ENCODE peak calls at places on chromosomes 2 and 18, in six cellular contexts. One of them, this sample, is unnamed. For H3K36me3, the result is how much of the 10 kb centered on the place peaks cover.

GRCh38 chr18:63098014-63098981 is 221.3 kb downstream of the BCL2 start:
- DNase-seq in IMR-90: no peak
- DNase-seq in GM23248: no peak
- DNase-seq in MM.1S: peak
- DNase-seq in transverse colon: peak
- DNase-seq in brain microvascular endothelial cell: no peak
- DNase-seq in this sample: no peak

GRCh38 chr18:74185860-74186259 is 37.5 kb downstream of the TIMM21 start:
- DNase-seq in IMR-90: no peak
- DNase-seq in GM23248: no peak
- DNase-seq in MM.1S: no peak
- DNase-seq in transverse colon: no peak
- DNase-seq in brain microvascular endothelial cell: no peak
- DNase-seq in this sample: no peak

GRCh38 chr2:99081886-99082285 is 59.6 kb upstream of the C2orf15 start:
- DNase-seq in IMR-90: no peak
- DNase-seq in GM23248: no peak
- DNase-seq in MM.1S: no peak
- DNase-seq in transverse colon: no peak
- DNase-seq in brain microvascular endothelial cell: no peak
- DNase-seq in this sample: no peak

GRCh38 chr2:3216841-3217495 is 160.7 kb downstream of the EIPR1 start:
- DNase-seq in IMR-90: no peak
- DNase-seq in GM23248: no peak
- DNase-seq in MM.1S: no peak
- DNase-seq in transverse colon: no peak
- DNase-seq in brain microvascular endothelial cell: no peak
- DNase-seq in this sample: no peak

GRCh38 chr18:5294113-5294617 is 1.4 kb downstream of the ZBTB14 start:
- DNase-seq in IMR-90: peak
- DNase-seq in GM23248: peak
- DNase-seq in MM.1S: no peak
- DNase-seq in transverse colon: peak
- DNase-seq in brain microvascular endothelial cell: no peak
- DNase-seq in this sample: peak

GRCh38 chr2:190984595-190984994 is 29.4 kb downstream of the STAT1 start:
- DNase-seq in IMR-90: peak
- DNase-seq in GM23248: peak
- DNase-seq in MM.1S: no peak
- DNase-seq in transverse colon: no peak
- DNase-seq in brain microvascular endothelial cell: peak
- DNase-seq in this sample: peak

GRCh38 chr2:191501390-191502168 is 176.4 kb upstream of the NABP1 start:
- DNase-seq in IMR-90: peak
- DNase-seq in GM23248: peak
- DNase-seq in MM.1S: no peak
- DNase-seq in transverse colon: no peak
- DNase-seq in brain microvascular endothelial cell: peak
- DNase-seq in this sample: no peak

GRCh38 chr2:133342960-133343359 is 225.3 kb downstream of the NCKAP5 start:
- DNase-seq in IMR-90: no peak
- DNase-seq in GM23248: no peak
- DNase-seq in MM.1S: no peak
- DNase-seq in transverse colon: no peak
- DNase-seq in brain microvascular endothelial cell: no peak
- DNase-seq in this sample: no peak

GRCh38 chr2:180520206-180520605 is 460.2 kb upstream of the UBE2E3 start:
- DNase-seq in IMR-90: peak
- DNase-seq in GM23248: peak
- DNase-seq in MM.1S: peak
- DNase-seq in transverse colon: peak
- DNase-seq in brain microvascular endothelial cell: peak
- DNase-seq in this sample: no peak

GRCh38 chr18:3799515-3799914 is 349.5 kb downstream of the TGIF1 start:
- DNase-seq in IMR-90: peak
- DNase-seq in GM23248: peak
- DNase-seq in MM.1S: no peak
- DNase-seq in transverse colon: no peak
- DNase-seq in brain microvascular endothelial cell: no peak
- DNase-seq in this sample: no peak

GRCh38 chr2:218219934-218220333 is 2.9 kb downstream of the ARPC2 start:
- DNase-seq in IMR-90: no peak
- DNase-seq in GM23248: no peak
- DNase-seq in MM.1S: peak
- DNase-seq in transverse colon: no peak
- DNase-seq in brain microvascular endothelial cell: no peak
- DNase-seq in this sample: no peak

GRCh38 chr2:191432121-191432520 is 186.9 kb downstream of the MYO1B start:
- DNase-seq in IMR-90: peak
- DNase-seq in GM23248: no peak
- DNase-seq in MM.1S: no peak
- DNase-seq in transverse colon: no peak
- DNase-seq in brain microvascular endothelial cell: peak
- DNase-seq in this sample: no peak

GRCh38 chr2:64204006-64204632 is 59.9 kb upstream of the PELI1 start:
- DNase-seq in IMR-90: peak
- DNase-seq in GM23248: peak
- DNase-seq in MM.1S: peak
- DNase-seq in transverse colon: peak
- DNase-seq in brain microvascular endothelial cell: peak
- DNase-seq in this sample: no peak

GRCh38 chr2:117257369-117257768 is 557.1 kb upstream of the DDX18 start:
- DNase-seq in IMR-90: no peak
- DNase-seq in GM23248: no peak
- DNase-seq in MM.1S: no peak
- DNase-seq in transverse colon: no peak
- DNase-seq in brain microvascular endothelial cell: no peak
- DNase-seq in this sample: no peak

GRCh38 chr2:9558948-9559381 is 3.3 kb upstream of the ADAM17 start:
- DNase-seq in IMR-90: peak
- DNase-seq in GM23248: peak
- DNase-seq in MM.1S: no peak
- DNase-seq in transverse colon: no peak
- DNase-seq in brain microvascular endothelial cell: peak
- DNase-seq in this sample: peak

GRCh38 chr18:48819781-48820482 is 130.8 kb downstream of the SMAD7 start:
- DNase-seq in IMR-90: no peak
- DNase-seq in GM23248: no peak
- DNase-seq in MM.1S: no peak
- DNase-seq in transverse colon: peak
- DNase-seq in brain microvascular endothelial cell: no peak
- DNase-seq in this sample: no peak

GRCh38 chr2:33378551-33379220 is 97.8 kb upstream of the RASGRP3 start:
- DNase-seq in IMR-90: peak
- DNase-seq in GM23248: peak
- DNase-seq in MM.1S: no peak
- DNase-seq in transverse colon: no peak
- DNase-seq in brain microvascular endothelial cell: no peak
- DNase-seq in this sample: no peak

GRCh38 chr2:218985325-218986091 is 524 bp upstream of the FEV start:
- DNase-seq in IMR-90: no peak
- DNase-seq in GM23248: no peak
- DNase-seq in MM.1S: peak
- DNase-seq in transverse colon: no peak
- DNase-seq in brain microvascular endothelial cell: no peak
- DNase-seq in this sample: no peak

GRCh38 chr2:43790118-43790517 is 16.3 kb downstream of the DYNC2LI1 start:
- DNase-seq in IMR-90: peak
- DNase-seq in GM23248: no peak
- DNase-seq in MM.1S: no peak
- DNase-seq in transverse colon: no peak
- DNase-seq in brain microvascular endothelial cell: no peak
- DNase-seq in this sample: no peak

GRCh38 chr2:101380376-101380775 is 6.9 kb downstream of the CREG2 start:
- DNase-seq in IMR-90: peak
- DNase-seq in GM23248: peak
- DNase-seq in MM.1S: no peak
- DNase-seq in transverse colon: no peak
- DNase-seq in brain microvascular endothelial cell: peak
- DNase-seq in this sample: peak

GRCh38 chr2:159769147-159769546 is 28.9 kb downstream of the CD302 start:
- DNase-seq in IMR-90: no peak
- DNase-seq in GM23248: no peak
- DNase-seq in MM.1S: no peak
- DNase-seq in transverse colon: no peak
- DNase-seq in brain microvascular endothelial cell: no peak
- DNase-seq in this sample: no peak

DNA sequence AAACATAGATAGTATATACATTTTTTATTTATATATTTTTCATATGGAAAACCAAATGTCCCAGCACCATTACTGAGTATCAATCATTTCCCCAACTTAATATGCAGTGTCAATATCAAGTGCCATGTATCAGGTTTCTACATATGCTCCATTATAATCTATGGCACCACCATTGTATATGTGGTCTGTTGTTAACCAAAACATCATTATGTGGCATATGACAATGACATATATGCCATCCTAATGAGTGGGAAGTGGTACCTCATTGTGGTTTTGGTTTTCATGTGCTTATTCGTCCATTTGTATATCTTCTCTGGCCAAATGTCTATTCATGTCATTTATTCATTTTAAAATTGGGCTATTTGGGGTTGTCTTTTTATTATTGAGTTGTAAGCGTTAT is 9.2 kb downstream of the PTPN18 start:
- DNase-seq in IMR-90: no peak
- DNase-seq in GM23248: no peak
- DNase-seq in MM.1S: no peak
- DNase-seq in transverse colon: no peak
- DNase-seq in brain microvascular endothelial cell: no peak
- DNase-seq in this sample: no peak
- H3K36me3 ChIP-seq in IMR-90: under half
- H3K36me3 ChIP-seq in GM23248: under half
- H3K36me3 ChIP-seq in MM.1S: under half
- H3K36me3 ChIP-seq in transverse colon: under half
- H3K36me3 ChIP-seq in brain microvascular endothelial cell: under half
- H3K36me3 ChIP-seq in this sample: under half

DNA sequence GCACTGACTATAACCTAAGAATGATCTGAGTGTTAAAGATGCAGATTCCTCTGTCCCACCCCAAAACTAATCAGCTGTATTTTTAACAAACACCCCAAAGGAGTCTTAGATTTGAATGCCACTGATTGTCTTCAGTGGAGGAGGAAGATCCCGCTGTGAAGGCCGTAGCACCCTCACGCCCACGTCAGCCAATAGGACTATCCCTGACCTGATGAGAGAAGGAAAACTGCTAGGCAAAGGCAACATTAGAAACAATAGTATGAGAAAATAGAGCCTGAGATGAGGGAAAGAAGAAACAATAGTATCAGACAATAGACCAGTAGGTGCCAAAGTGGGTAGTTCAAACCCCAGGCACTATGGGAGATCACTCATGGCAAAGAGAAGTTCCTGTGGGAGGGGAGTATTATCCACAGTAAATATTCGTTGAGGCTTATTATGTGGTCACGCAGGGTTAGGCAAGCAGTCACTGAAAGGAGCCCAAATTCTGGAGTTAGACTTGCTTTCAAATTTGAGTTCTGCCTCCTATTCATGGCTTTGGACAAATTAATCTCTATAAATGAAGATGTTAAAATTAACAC is 2.8 kb downstream of the PCBP1 start:
- DNase-seq in IMR-90: no peak
- DNase-seq in GM23248: peak
- DNase-seq in MM.1S: no peak
- DNase-seq in transverse colon: no peak
- DNase-seq in brain microvascular endothelial cell: no peak
- DNase-seq in this sample: no peak
- H3K4me3 ChIP-seq in IMR-90: no peak
- H3K4me3 ChIP-seq in GM23248: peak
- H3K4me3 ChIP-seq in MM.1S: no peak
- H3K4me3 ChIP-seq in transverse colon: no peak
- H3K4me3 ChIP-seq in brain microvascular endothelial cell: peak
- H3K4me3 ChIP-seq in this sample: peak

DNA sequence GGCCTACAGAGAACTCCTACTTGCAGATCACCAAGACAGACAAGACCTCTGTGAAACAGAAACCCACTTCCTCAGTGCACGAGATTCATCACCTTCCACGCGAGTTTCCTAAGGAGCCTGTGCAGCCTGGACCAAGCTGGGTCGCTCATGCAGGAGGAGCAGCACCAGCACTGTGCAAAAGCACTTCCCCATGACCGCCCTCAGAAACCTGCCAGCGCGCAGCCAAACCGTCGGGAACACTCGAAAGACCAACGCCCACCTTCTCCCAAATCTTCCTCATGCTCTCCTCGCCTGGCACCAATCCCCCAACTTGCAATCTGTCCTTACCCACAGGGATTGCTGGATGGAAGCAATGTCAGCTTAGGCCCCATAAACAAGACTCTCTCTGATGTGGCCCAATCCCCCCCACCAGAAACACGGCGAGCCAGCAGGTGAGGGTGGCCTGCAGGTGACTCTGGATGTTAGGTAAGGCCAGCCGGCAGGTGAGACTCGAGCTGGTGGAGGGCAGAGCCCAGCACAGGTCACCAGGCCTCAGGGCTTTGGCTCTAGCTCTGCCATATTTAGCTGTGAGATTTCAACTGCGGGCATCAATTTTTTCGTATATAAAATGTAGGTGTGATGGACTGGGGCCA is 69.4 kb downstream of the PXDN start:
- DNase-seq in IMR-90: no peak
- DNase-seq in GM23248: no peak
- DNase-seq in MM.1S: no peak
- DNase-seq in transverse colon: no peak
- DNase-seq in brain microvascular endothelial cell: no peak
- DNase-seq in this sample: no peak
- H3K36me3 ChIP-seq in IMR-90: half or more
- H3K36me3 ChIP-seq in GM23248: half or more
- H3K36me3 ChIP-seq in MM.1S: under half
- H3K36me3 ChIP-seq in transverse colon: under half
- H3K36me3 ChIP-seq in brain microvascular endothelial cell: half or more
- H3K36me3 ChIP-seq in this sample: half or more

DNA sequence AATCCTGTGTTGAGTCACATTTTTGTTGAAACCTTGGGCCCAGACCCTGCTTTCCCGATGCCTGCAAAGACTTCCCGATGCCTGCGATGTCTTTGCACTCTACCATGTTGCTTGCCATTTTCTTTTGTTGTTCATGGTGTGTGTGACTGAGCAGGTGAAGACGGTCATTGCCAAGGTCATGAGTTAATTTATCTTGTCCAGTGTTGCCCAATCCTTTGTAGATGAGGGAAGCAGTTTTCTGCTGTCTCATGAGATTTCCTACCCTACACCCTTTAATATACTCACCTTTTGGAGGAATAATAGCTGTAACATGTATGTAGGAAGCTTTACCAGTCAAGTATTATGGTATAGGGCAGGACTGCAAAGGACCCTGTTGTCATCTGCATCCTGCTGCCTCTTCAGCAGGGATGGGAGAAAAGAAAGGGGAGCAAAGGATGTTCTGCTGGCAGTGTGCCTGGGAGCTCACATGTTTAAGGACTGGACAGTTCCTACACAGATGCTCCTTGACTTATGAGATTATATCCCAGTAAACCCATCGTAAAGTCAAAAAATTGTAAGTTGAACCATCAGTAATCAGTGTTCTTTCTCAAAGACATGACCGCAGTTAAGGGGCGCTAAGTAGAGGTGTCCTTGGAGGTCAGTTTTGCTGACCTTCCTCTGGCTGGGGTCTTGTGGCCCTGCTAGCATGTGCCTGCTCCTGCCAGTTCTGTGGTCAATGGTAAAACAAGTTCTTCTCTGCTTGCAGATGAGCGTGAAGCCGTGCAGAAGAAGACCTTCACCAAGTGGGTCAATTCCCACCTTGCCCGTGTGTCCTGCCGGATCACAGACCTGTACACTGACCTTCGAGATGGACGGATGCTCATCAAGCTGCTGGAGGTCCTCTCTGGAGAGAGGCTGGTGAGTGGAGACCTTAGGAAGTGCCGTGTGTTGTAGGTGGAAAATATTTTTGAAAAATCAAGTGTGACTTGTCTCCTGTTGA is 124.8 kb upstream of the EML6 start:
- DNase-seq in IMR-90: peak
- DNase-seq in GM23248: peak
- DNase-seq in MM.1S: no peak
- DNase-seq in transverse colon: no peak
- DNase-seq in brain microvascular endothelial cell: no peak
- DNase-seq in this sample: no peak
- H3K4me3 ChIP-seq in IMR-90: no peak
- H3K4me3 ChIP-seq in GM23248: no peak
- H3K4me3 ChIP-seq in MM.1S: no peak
- H3K4me3 ChIP-seq in transverse colon: no peak
- H3K4me3 ChIP-seq in brain microvascular endothelial cell: no peak
- H3K4me3 ChIP-seq in this sample: no peak

This sample was measured in MG63.